ENCODE peak calls at places on chromosomes 3 and 15, in nine cellular contexts. One of them, this sample, is unnamed.

GRCh38 chr3:149638401-149639092 is 19.3 kb downstream of the WWTR1 start:
- DNase-seq in psoas muscle: no peak
- DNase-seq in H1: no peak
- DNase-seq in SJCRH30: no peak
- DNase-seq in CD8-positive, alpha-beta memory T cell: no peak
- DNase-seq in K562: no peak
- DNase-seq in CD4-positive, CD25-positive, alpha-beta regulatory T cell: no peak
- DNase-seq in colonic mucosa: no peak
- DNase-seq in OCI-LY7: no peak
- DNase-seq in this sample: no peak

GRCh38 chr3:127745656-127746399 is 73.1 kb downstream of the ABTB1 start:
- DNase-seq in psoas muscle: no peak
- DNase-seq in H1: no peak
- DNase-seq in SJCRH30: peak; percentile 57
- DNase-seq in CD8-positive, alpha-beta memory T cell: no peak
- DNase-seq in K562: no peak
- DNase-seq in CD4-positive, CD25-positive, alpha-beta regulatory T cell: no peak
- DNase-seq in colonic mucosa: no peak
- DNase-seq in OCI-LY7: no peak
- DNase-seq in this sample: no peak

GRCh38 chr3:190038050-190038631 is 82.6 kb downstream of the P3H2 start:
- DNase-seq in psoas muscle: no peak
- DNase-seq in H1: no peak
- DNase-seq in SJCRH30: no peak
- DNase-seq in CD8-positive, alpha-beta memory T cell: no peak
- DNase-seq in K562: no peak
- DNase-seq in CD4-positive, CD25-positive, alpha-beta regulatory T cell: no peak
- DNase-seq in colonic mucosa: peak; percentile 76
- DNase-seq in OCI-LY7: no peak
- DNase-seq in this sample: peak; percentile 70

GRCh38 chr15:98506172-98506571 is 142.2 kb upstream of the IGF1R start:
- DNase-seq in psoas muscle: no peak
- DNase-seq in H1: no peak
- DNase-seq in SJCRH30: no peak
- DNase-seq in CD8-positive, alpha-beta memory T cell: no peak
- DNase-seq in K562: no peak
- DNase-seq in CD4-positive, CD25-positive, alpha-beta regulatory T cell: no peak
- DNase-seq in colonic mucosa: no peak
- DNase-seq in OCI-LY7: no peak
- DNase-seq in this sample: no peak

GRCh38 chr15:64507293-64507802 is 47.0 kb downstream of the ZNF609 start:
- DNase-seq in psoas muscle: peak; percentile 51
- DNase-seq in H1: no peak
- DNase-seq in SJCRH30: no peak
- DNase-seq in CD8-positive, alpha-beta memory T cell: no peak
- DNase-seq in K562: peak; percentile 78
- DNase-seq in CD4-positive, CD25-positive, alpha-beta regulatory T cell: no peak
- DNase-seq in colonic mucosa: peak; percentile 80
- DNase-seq in OCI-LY7: peak; percentile 62
- DNase-seq in this sample: peak; percentile 81

GRCh38 chr3:177687291-177687690 is 490.0 kb upstream of the TBL1XR1 start:
- DNase-seq in psoas muscle: no peak
- DNase-seq in H1: no peak
- DNase-seq in SJCRH30: no peak
- DNase-seq in CD8-positive, alpha-beta memory T cell: no peak
- DNase-seq in K562: no peak
- DNase-seq in CD4-positive, CD25-positive, alpha-beta regulatory T cell: no peak
- DNase-seq in colonic mucosa: no peak
- DNase-seq in OCI-LY7: no peak
- DNase-seq in this sample: no peak

GRCh38 chr3:73546961-73547360 is 77.8 kb downstream of the PDZRN3 start:
- DNase-seq in psoas muscle: no peak
- DNase-seq in H1: no peak
- DNase-seq in SJCRH30: no peak
- DNase-seq in CD8-positive, alpha-beta memory T cell: no peak
- DNase-seq in K562: no peak
- DNase-seq in CD4-positive, CD25-positive, alpha-beta regulatory T cell: no peak
- DNase-seq in colonic mucosa: no peak
- DNase-seq in OCI-LY7: no peak
- DNase-seq in this sample: no peak

GRCh38 chr3:23825802-23826201 is 20.0 kb downstream of the UBE2E1 start:
- DNase-seq in psoas muscle: no peak
- DNase-seq in H1: no peak
- DNase-seq in SJCRH30: no peak
- DNase-seq in CD8-positive, alpha-beta memory T cell: no peak
- DNase-seq in K562: no peak
- DNase-seq in CD4-positive, CD25-positive, alpha-beta regulatory T cell: no peak
- DNase-seq in colonic mucosa: no peak
- DNase-seq in OCI-LY7: no peak
- DNase-seq in this sample: no peak

GRCh38 chr3:79167651-79168416 is 600.0 kb downstream of the ROBO1 start:
- DNase-seq in psoas muscle: no peak
- DNase-seq in H1: no peak
- DNase-seq in SJCRH30: no peak
- DNase-seq in CD8-positive, alpha-beta memory T cell: no peak
- DNase-seq in K562: no peak
- DNase-seq in CD4-positive, CD25-positive, alpha-beta regulatory T cell: no peak
- DNase-seq in colonic mucosa: no peak
- DNase-seq in OCI-LY7: no peak
- DNase-seq in this sample: no peak

GRCh38 chr15:74134387-74135027 is 4.1 kb downstream of the ISLR2 start:
- DNase-seq in psoas muscle: peak; percentile 78
- DNase-seq in H1: no peak
- DNase-seq in SJCRH30: no peak
- DNase-seq in CD8-positive, alpha-beta memory T cell: no peak
- DNase-seq in K562: no peak
- DNase-seq in CD4-positive, CD25-positive, alpha-beta regulatory T cell: no peak
- DNase-seq in colonic mucosa: peak; percentile 54
- DNase-seq in OCI-LY7: no peak
- DNase-seq in this sample: no peak

GRCh38 chr15:41512078-41512394 is 1.6 kb downstream of the LTK start:
- DNase-seq in psoas muscle: no peak
- DNase-seq in H1: no peak
- DNase-seq in SJCRH30: no peak
- DNase-seq in CD8-positive, alpha-beta memory T cell: no peak
- DNase-seq in K562: no peak
- DNase-seq in CD4-positive, CD25-positive, alpha-beta regulatory T cell: no peak
- DNase-seq in colonic mucosa: peak; percentile 36
- DNase-seq in OCI-LY7: no peak
- DNase-seq in this sample: no peak
- H3K4me3 ChIP-seq in psoas muscle: peak overlapping the region; percentile 54
- H3K4me3 ChIP-seq in H1: peak overlapping the region; percentile 14
- H3K4me3 ChIP-seq in SJCRH30: no peak overlapping the region
- H3K4me3 ChIP-seq in CD8-positive, alpha-beta memory T cell: peak overlapping the region; percentile 58
- H3K4me3 ChIP-seq in K562: no peak overlapping the region
- H3K4me3 ChIP-seq in CD4-positive, CD25-positive, alpha-beta regulatory T cell: peak overlapping the region; percentile 41
- H3K4me3 ChIP-seq in colonic mucosa: peak overlapping the region; percentile 40
- H3K4me3 ChIP-seq in OCI-LY7: no peak overlapping the region
- H3K4me3 ChIP-seq in this sample: no peak overlapping the region

DNA sequence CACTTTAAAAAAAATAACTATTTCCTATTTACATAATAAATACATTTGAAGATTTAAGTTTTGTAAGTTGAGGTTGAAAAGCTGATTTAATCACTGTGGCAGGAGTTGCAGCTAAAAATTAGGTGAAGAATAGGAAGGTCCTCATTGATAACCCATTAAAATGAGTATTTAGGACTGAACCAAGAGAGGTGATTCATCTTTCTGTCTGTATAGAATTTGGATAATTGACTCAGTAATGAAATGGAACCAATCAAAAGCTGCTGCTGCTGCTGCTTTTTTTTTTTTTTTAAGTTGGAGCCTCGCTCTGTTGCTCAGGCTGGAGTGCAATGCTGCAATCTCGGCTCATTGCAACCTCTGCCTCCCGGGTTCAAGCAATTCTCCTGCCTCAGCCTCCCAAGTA is 190.5 kb downstream of the KLHL25 start:
- DNase-seq in psoas muscle: no peak
- DNase-seq in H1: no peak
- DNase-seq in SJCRH30: no peak
- DNase-seq in CD8-positive, alpha-beta memory T cell: no peak
- DNase-seq in K562: no peak
- DNase-seq in CD4-positive, CD25-positive, alpha-beta regulatory T cell: no peak
- DNase-seq in colonic mucosa: no peak
- DNase-seq in OCI-LY7: no peak
- DNase-seq in this sample: no peak
- H3K36me3 ChIP-seq in psoas muscle: no peaks in the 10 kb centered on the region
- H3K36me3 ChIP-seq in H1: no peaks in the 10 kb centered on the region
- H3K36me3 ChIP-seq in SJCRH30: peaks cover 6% of the 10 kb centered on the region
- H3K36me3 ChIP-seq in CD8-positive, alpha-beta memory T cell: no peaks in the 10 kb centered on the region
- H3K36me3 ChIP-seq in K562: no peaks in the 10 kb centered on the region
- H3K36me3 ChIP-seq in CD4-positive, CD25-positive, alpha-beta regulatory T cell: peaks cover 23% of the 10 kb centered on the region
- H3K36me3 ChIP-seq in colonic mucosa: no peaks in the 10 kb centered on the region
- H3K36me3 ChIP-seq in OCI-LY7: peaks cover 54% of the 10 kb centered on the region
- H3K36me3 ChIP-seq in this sample: peaks cover 10% of the 10 kb centered on the region

GRCh38 chr3:107813066-107813465 is 277.8 kb downstream of the CD47 start:
- DNase-seq in psoas muscle: no peak
- DNase-seq in H1: no peak
- DNase-seq in SJCRH30: no peak
- DNase-seq in CD8-positive, alpha-beta memory T cell: no peak
- DNase-seq in K562: no peak
- DNase-seq in CD4-positive, CD25-positive, alpha-beta regulatory T cell: no peak
- DNase-seq in colonic mucosa: no peak
- DNase-seq in OCI-LY7: no peak
- DNase-seq in this sample: no peak

GRCh38 chr3:107816082-107816481 is 274.7 kb downstream of the CD47 start:
- DNase-seq in psoas muscle: no peak
- DNase-seq in H1: no peak
- DNase-seq in SJCRH30: no peak
- DNase-seq in CD8-positive, alpha-beta memory T cell: no peak
- DNase-seq in K562: no peak
- DNase-seq in CD4-positive, CD25-positive, alpha-beta regulatory T cell: no peak
- DNase-seq in colonic mucosa: no peak
- DNase-seq in OCI-LY7: no peak
- DNase-seq in this sample: no peak

GRCh38 chr3:107806021-107806420 is 283.3 kb downstream of the BBX start:
- DNase-seq in psoas muscle: no peak
- DNase-seq in H1: no peak
- DNase-seq in SJCRH30: no peak
- DNase-seq in CD8-positive, alpha-beta memory T cell: no peak
- DNase-seq in K562: no peak
- DNase-seq in CD4-positive, CD25-positive, alpha-beta regulatory T cell: no peak
- DNase-seq in colonic mucosa: no peak
- DNase-seq in OCI-LY7: no peak
- DNase-seq in this sample: no peak

GRCh38 chr3:107810195-107811071 is 280.4 kb downstream of the CD47 start:
- DNase-seq in psoas muscle: no peak
- DNase-seq in H1: no peak
- DNase-seq in SJCRH30: no peak
- DNase-seq in CD8-positive, alpha-beta memory T cell: no peak
- DNase-seq in K562: no peak
- DNase-seq in CD4-positive, CD25-positive, alpha-beta regulatory T cell: no peak
- DNase-seq in colonic mucosa: no peak
- DNase-seq in OCI-LY7: no peak
- DNase-seq in this sample: no peak
- H3K4me3 ChIP-seq in psoas muscle: no peak overlapping the region
- H3K4me3 ChIP-seq in H1: no peak overlapping the region
- H3K4me3 ChIP-seq in SJCRH30: no peak overlapping the region
- H3K4me3 ChIP-seq in CD8-positive, alpha-beta memory T cell: no peak overlapping the region
- H3K4me3 ChIP-seq in K562: no peak overlapping the region
- H3K4me3 ChIP-seq in CD4-positive, CD25-positive, alpha-beta regulatory T cell: no peak overlapping the region
- H3K4me3 ChIP-seq in colonic mucosa: no peak overlapping the region
- H3K4me3 ChIP-seq in OCI-LY7: no peak overlapping the region
- H3K4me3 ChIP-seq in this sample: no peak overlapping the region

DNA sequence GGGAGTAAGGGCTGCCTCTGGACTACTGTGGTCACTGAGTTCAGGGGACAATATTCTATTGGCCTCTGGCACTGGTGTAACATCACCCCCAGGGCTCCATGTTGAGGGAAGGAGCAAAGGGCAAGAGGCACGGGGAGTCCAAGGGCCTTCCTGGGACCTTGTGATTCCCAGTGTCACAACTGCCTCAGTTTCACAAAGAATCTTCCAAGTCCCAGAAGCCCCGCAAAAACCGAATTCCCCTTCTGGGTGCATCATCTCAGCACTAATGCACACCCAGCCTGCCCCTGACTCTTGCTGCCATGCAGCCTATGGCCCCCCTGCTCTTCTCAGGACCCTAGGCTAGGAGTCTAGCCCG is 5.5 kb downstream of the AMOTL2 start:
- DNase-seq in psoas muscle: peak; percentile 31
- DNase-seq in H1: no peak
- DNase-seq in SJCRH30: no peak
- DNase-seq in CD8-positive, alpha-beta memory T cell: no peak
- DNase-seq in K562: no peak
- DNase-seq in CD4-positive, CD25-positive, alpha-beta regulatory T cell: no peak
- DNase-seq in colonic mucosa: no peak
- DNase-seq in OCI-LY7: no peak
- DNase-seq in this sample: no peak
- H3K36me3 ChIP-seq in psoas muscle: no peaks in the 10 kb centered on the region
- H3K36me3 ChIP-seq in H1: peaks cover 31% of the 10 kb centered on the region
- H3K36me3 ChIP-seq in SJCRH30: peaks cover 74% of the 10 kb centered on the region
- H3K36me3 ChIP-seq in CD8-positive, alpha-beta memory T cell: no peaks in the 10 kb centered on the region
- H3K36me3 ChIP-seq in K562: no peaks in the 10 kb centered on the region
- H3K36me3 ChIP-seq in CD4-positive, CD25-positive, alpha-beta regulatory T cell: no peaks in the 10 kb centered on the region
- H3K36me3 ChIP-seq in colonic mucosa: no peaks in the 10 kb centered on the region
- H3K36me3 ChIP-seq in OCI-LY7: no peaks in the 10 kb centered on the region
- H3K36me3 ChIP-seq in this sample: peaks cover 21% of the 10 kb centered on the region

DNA sequence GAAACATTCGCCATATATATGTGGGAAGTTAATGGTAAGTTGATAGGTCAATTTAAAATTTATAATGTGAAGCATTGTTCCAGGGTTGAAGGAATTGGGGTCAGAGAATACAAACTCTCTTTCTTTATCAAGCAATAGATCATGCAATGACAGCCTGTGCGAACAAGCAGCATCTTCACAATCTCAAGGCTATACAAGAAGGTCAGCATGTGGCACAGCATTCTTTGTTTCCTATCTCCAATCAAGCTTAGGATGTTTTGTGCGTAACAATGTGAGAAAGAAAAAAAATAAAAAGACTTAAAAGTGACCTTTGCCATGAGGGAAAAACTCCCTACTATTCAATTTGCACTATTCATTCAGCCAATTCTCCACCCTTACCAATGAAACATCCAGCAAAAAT is 288.1 kb upstream of the NECTIN3 start:
- DNase-seq in psoas muscle: no peak
- DNase-seq in H1: no peak
- DNase-seq in SJCRH30: no peak
- DNase-seq in CD8-positive, alpha-beta memory T cell: no peak
- DNase-seq in K562: no peak
- DNase-seq in CD4-positive, CD25-positive, alpha-beta regulatory T cell: no peak
- DNase-seq in colonic mucosa: no peak
- DNase-seq in OCI-LY7: no peak
- DNase-seq in this sample: no peak
- H3K4me3 ChIP-seq in psoas muscle: no peak overlapping the region
- H3K4me3 ChIP-seq in H1: no peak overlapping the region
- H3K4me3 ChIP-seq in SJCRH30: no peak overlapping the region
- H3K4me3 ChIP-seq in CD8-positive, alpha-beta memory T cell: no peak overlapping the region
- H3K4me3 ChIP-seq in K562: no peak overlapping the region
- H3K4me3 ChIP-seq in CD4-positive, CD25-positive, alpha-beta regulatory T cell: no peak overlapping the region
- H3K4me3 ChIP-seq in colonic mucosa: no peak overlapping the region
- H3K4me3 ChIP-seq in OCI-LY7: no peak overlapping the region
- H3K4me3 ChIP-seq in this sample: no peak overlapping the region

GRCh38 chr3:48966367-48966766 is 23.7 kb upstream of the P4HTM start:
- DNase-seq in psoas muscle: no peak
- DNase-seq in H1: no peak
- DNase-seq in SJCRH30: no peak
- DNase-seq in CD8-positive, alpha-beta memory T cell: no peak
- DNase-seq in K562: no peak
- DNase-seq in CD4-positive, CD25-positive, alpha-beta regulatory T cell: no peak
- DNase-seq in colonic mucosa: no peak
- DNase-seq in OCI-LY7: no peak
- DNase-seq in this sample: no peak
- H3K36me3 ChIP-seq in psoas muscle: peaks cover 2% of the 10 kb centered on the region
- H3K36me3 ChIP-seq in H1: peaks cover 5% of the 10 kb centered on the region
- H3K36me3 ChIP-seq in SJCRH30: peaks cover 36% of the 10 kb centered on the region
- H3K36me3 ChIP-seq in CD8-positive, alpha-beta memory T cell: peaks cover 37% of the 10 kb centered on the region
- H3K36me3 ChIP-seq in K562: peaks cover 79% of the 10 kb centered on the region
- H3K36me3 ChIP-seq in CD4-positive, CD25-positive, alpha-beta regulatory T cell: peaks cover 54% of the 10 kb centered on the region
- H3K36me3 ChIP-seq in colonic mucosa: peaks cover 16% of the 10 kb centered on the region
- H3K36me3 ChIP-seq in OCI-LY7: peaks cover 89% of the 10 kb centered on the region
- H3K36me3 ChIP-seq in this sample: peaks cover 24% of the 10 kb centered on the region

GRCh38 chr15:68843425-68844311 is 23.0 kb upstream of the ANP32A start:
- DNase-seq in psoas muscle: no peak
- DNase-seq in H1: no peak
- DNase-seq in SJCRH30: no peak
- DNase-seq in CD8-positive, alpha-beta memory T cell: no peak
- DNase-seq in K562: no peak
- DNase-seq in CD4-positive, CD25-positive, alpha-beta regulatory T cell: no peak
- DNase-seq in colonic mucosa: no peak
- DNase-seq in OCI-LY7: peak; percentile 85
- DNase-seq in this sample: no peak
- H3K4me3 ChIP-seq in psoas muscle: peak overlapping the region; percentile 58
- H3K4me3 ChIP-seq in H1: peak overlapping the region; percentile 27
- H3K4me3 ChIP-seq in SJCRH30: no peak overlapping the region
- H3K4me3 ChIP-seq in CD8-positive, alpha-beta memory T cell: no peak overlapping the region
- H3K4me3 ChIP-seq in K562: no peak overlapping the region
- H3K4me3 ChIP-seq in CD4-positive, CD25-positive, alpha-beta regulatory T cell: peak overlapping the region; percentile 38
- H3K4me3 ChIP-seq in colonic mucosa: peak overlapping the region; percentile 24
- H3K4me3 ChIP-seq in OCI-LY7: peak overlapping the region; percentile 64
- H3K4me3 ChIP-seq in this sample: peak overlapping the region; percentile 18

This sample was measured in lung.